ENCODE peak calls at places on chromosome 12, in eight cellular contexts. E, U, M, L, I, S, C and H are unnamed samples. For H3K9me3 and H3K4me1, the result is how much of the 10 kb centered on the place peaks cover.

GRCh38 chr12:121467638-121468403 is 67.9 kb downstream of the RNF34 start:
- DNase-seq in E (no peak), U (peak), M (no peak), L (no peak), I (no peak), S (no peak), C (no peak), H (no peak)

GRCh38 chr12:67034110-67034879 is 234.9 kb upstream of the CAND1 start:
- DNase-seq in E (no peak), U (peak), M (no peak), L (no peak), I (no peak), S (peak), C (no peak), H (no peak)

GRCh38 chr12:46965880-46966279 is 113.5 kb upstream of the PCED1B start:
- DNase-seq in E (peak), U (no peak), M (no peak), L (no peak), I (peak), S (no peak), C (no peak), H (no peak)

GRCh38 chr12:98998697-98999299 is 353.7 kb downstream of the APAF1 start:
- DNase-seq in E (no peak), U (peak), M (peak), L (no peak), I (no peak), S (no peak), C (no peak), H (no peak)

GRCh38 chr12:67457799-67458680 is 188.9 kb downstream of the CAND1 start:
- DNase-seq in E (no peak), U (peak), M (no peak), L (no peak), I (no peak), S (no peak), C (no peak), H (no peak)

GRCh38 chr12:34346372-34347034 is 324.2 kb downstream of the ALG10 start:
- DNase-seq in E (no peak), U (no peak), M (no peak), L (no peak), I (no peak), S (no peak), C (no peak), H (no peak)

GRCh38 chr12:55724226-55724939 is 4.2 kb downstream of the RDH5 start:
- DNase-seq in E (peak), U (peak), M (peak), L (peak), I (no peak), S (peak), C (peak), H (peak)

GRCh38 chr12:46209165-46209564 is 59.7 kb downstream of the SLC38A1 start:
- DNase-seq in E (no peak), U (no peak), M (no peak), L (no peak), I (no peak), S (no peak), C (no peak), H (no peak)

GRCh38 chr12:103780093-103780440 is 61.0 kb downstream of the NT5DC3 start:
- DNase-seq in E (no peak), U (peak), M (no peak), L (no peak), I (no peak), S (no peak), C (no peak), H (no peak)

GRCh38 chr12:32034045-32034444 is 72.6 kb upstream of the BICD1 start:
- DNase-seq in E (no peak), U (no peak), M (no peak), L (no peak), I (no peak), S (no peak), C (no peak), H (no peak)

GRCh38 chr12:105431537-105431936 is 101.0 kb downstream of the C12orf75 start:
- DNase-seq in E (no peak), U (no peak), M (no peak), L (no peak), I (no peak), S (no peak), C (no peak), H (no peak)

GRCh38 chr12:24997970-24998582 is 49.2 kb upstream of the BCAT1 start:
- DNase-seq in E (no peak), U (peak), M (no peak), L (no peak), I (no peak), S (no peak), C (no peak), H (no peak)

GRCh38 chr12:30847259-30847658 is 79.3 kb upstream of the TSPAN11 start:
- DNase-seq in E (no peak), U (peak), M (peak), L (no peak), I (no peak), S (no peak), C (no peak), H (peak)

GRCh38 chr12:2301531-2302461 is 249.0 kb downstream of the CACNA1C start:
- DNase-seq in E (peak), U (no peak), M (no peak), L (no peak), I (peak), S (no peak), C (no peak), H (no peak)

GRCh38 chr12:130938186-130938585 is 15.5 kb upstream of the ADGRD1 start:
- DNase-seq in E (no peak), U (no peak), M (no peak), L (no peak), I (no peak), S (no peak), C (no peak), H (no peak)

GRCh38 chr12:28583771-28584261 is 393.6 kb downstream of the CCDC91 start:
- DNase-seq in E (no peak), U (peak), M (no peak), L (no peak), I (no peak), S (no peak), C (no peak), H (no peak)

GRCh38 chr12:46364777-46365580 is 7.6 kb downstream of the SLC38A2 start:
- DNase-seq in E (no peak), U (peak), M (peak), L (no peak), I (peak), S (peak), C (no peak), H (no peak)

GRCh38 chr12:108773798-108774788 is 42.8 kb upstream of the CORO1C start:
- DNase-seq in E (peak), U (peak), M (peak), L (no peak), I (peak), S (peak), C (peak), H (peak)

GRCh38 chr12:127284870-127285431 is 982.0 kb upstream of the TMEM132C start:
- DNase-seq in E (no peak), U (peak), M (no peak), L (no peak), I (no peak), S (no peak), C (peak), H (no peak)

GRCh38 chr12:110048242-110049027 is at the start of gene C12orf76:
- DNase-seq in E (peak), U (peak), M (peak), L (peak), I (peak), S (peak), C (peak), H (peak)

GRCh38 chr12:75944097-75944904 is 87.3 kb downstream of the PHLDA1 start:
- DNase-seq in E (no peak), U (peak), M (peak), L (no peak), I (no peak), S (no peak), C (no peak), H (no peak)

GRCh38 chr12:5546616-5547015 is 114.7 kb downstream of the NTF3 start:
- DNase-seq in E (no peak), U (no peak), M (no peak), L (no peak), I (no peak), S (no peak), C (no peak), H (no peak)

GRCh38 chr12:13383379-13383778 is 186.9 kb downstream of the EMP1 start:
- DNase-seq in E (no peak), U (no peak), M (no peak), L (no peak), I (no peak), S (peak), C (no peak), H (no peak)

GRCh38 chr12:67598598-67598997 is 49.9 kb upstream of the DYRK2 start:
- DNase-seq in E (no peak), U (no peak), M (no peak), L (no peak), I (no peak), S (no peak), C (no peak), H (no peak)

GRCh38 chr12:107884769-107885694 is 110.5 kb downstream of the ASCL4 start:
- DNase-seq in E (no peak), U (peak), M (peak), L (no peak), I (no peak), S (peak), C (no peak), H (peak)

GRCh38 chr12:123457980-123458779 is at the start of gene SNRNP35:
- DNase-seq in E (peak), U (peak), M (peak), L (peak), I (peak), S (peak), C (peak), H (peak)

GRCh38 chr12:44771485-44771884 is 104.6 kb downstream of the NELL2 start:
- DNase-seq in E (no peak), U (no peak), M (no peak), L (no peak), I (no peak), S (no peak), C (no peak), H (no peak)

GRCh38 chr12:106759526-106760183 is 14.8 kb upstream of the RIC8B start:
- DNase-seq in E (no peak), U (no peak), M (no peak), L (no peak), I (no peak), S (no peak), C (no peak), H (no peak)

GRCh38 chr12:48814313-48815280 is 3.7 kb upstream of the CACNB3 start:
- DNase-seq in E (peak), U (peak), M (peak), L (peak), I (peak), S (peak), C (peak), H (peak)

GRCh38 chr12:132229423-132229760 is 85.1 kb downstream of the NOC4L start:
- DNase-seq in E (no peak), U (no peak), M (no peak), L (no peak), I (no peak), S (no peak), C (no peak), H (no peak)

GRCh38 chr12:132227782-132228417 is 83.6 kb downstream of the NOC4L start:
- DNase-seq in E (no peak), U (no peak), M (no peak), L (no peak), I (no peak), S (no peak), C (no peak), H (no peak)

GRCh38 chr12:132228535-132229422 is 84.5 kb downstream of the NOC4L start:
- DNase-seq in E (no peak), U (no peak), M (no peak), L (no peak), I (no peak), S (no peak), C (no peak), H (no peak)

GRCh38 chr12:132229926-132230325 is 85.7 kb downstream of the NOC4L start:
- DNase-seq in E (no peak), U (no peak), M (no peak), L (no peak), I (no peak), S (no peak), C (no peak), H (no peak)

DNA sequence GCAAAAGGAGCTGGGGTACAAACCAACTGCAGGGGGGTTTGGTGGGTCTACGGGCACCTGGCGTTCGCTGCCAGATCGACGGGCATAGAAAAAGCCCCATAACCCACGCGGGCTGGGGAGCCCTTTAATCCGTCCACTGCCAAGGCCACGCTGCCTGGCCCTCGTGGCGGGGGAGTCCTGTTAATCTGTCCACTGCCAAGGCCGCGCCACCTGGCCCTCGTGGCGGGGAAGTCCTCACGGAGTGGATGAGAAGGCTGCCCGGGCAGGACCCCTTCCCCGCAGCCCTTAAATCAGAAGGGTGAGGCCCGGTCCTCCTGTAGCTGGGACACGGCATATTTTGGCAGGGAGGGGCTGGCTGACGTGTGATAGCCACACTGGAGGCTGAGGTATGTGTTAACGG is 86.1 kb downstream of the NOC4L start:
- DNase-seq in E (no peak), U (no peak), M (no peak), L (no peak), I (no peak), S (no peak), C (no peak), H (no peak)
- H3K9me3 ChIP-seq in E (under half), U (under half), M (under half), L (under half), I (under half), S (under half), C (under half), H (under half)

GRCh38 chr12:19546611-19547162 is 107.4 kb downstream of the AEBP2 start:
- DNase-seq in E (no peak), U (peak), M (no peak), L (no peak), I (no peak), S (no peak), C (no peak), H (no peak)
- H3K4me3 ChIP-seq in E (peak), U (no peak), M (no peak), L (no peak), I (peak), S (no peak), C (peak), H (no peak)

DNA sequence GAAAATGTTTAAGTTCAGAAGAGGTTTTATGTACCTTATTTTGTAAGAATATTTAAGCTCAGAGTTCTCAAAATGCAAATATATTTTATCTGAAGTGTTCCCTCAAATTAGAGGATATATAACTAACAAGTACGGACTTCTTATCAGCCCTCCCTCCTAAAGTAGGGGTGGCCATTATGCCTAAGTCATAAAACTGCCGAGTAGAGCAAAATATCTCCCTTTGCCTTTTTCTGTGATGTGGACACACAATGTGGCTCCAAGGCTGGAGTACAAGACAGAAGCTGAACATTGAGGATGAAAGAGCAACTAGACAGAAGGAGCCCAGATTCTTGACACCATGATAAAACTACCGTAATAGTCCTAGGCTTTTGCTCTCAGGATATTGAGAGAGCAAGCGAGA is 120.9 kb downstream of the MED13L start:
- DNase-seq in E (no peak), U (no peak), M (no peak), L (no peak), I (no peak), S (no peak), C (no peak), H (no peak)
- H3K4me1 ChIP-seq in E (half or more), U (half or more), M (half or more), L (under half), I (half or more), S (under half), C (half or more), H (under half)

DNA sequence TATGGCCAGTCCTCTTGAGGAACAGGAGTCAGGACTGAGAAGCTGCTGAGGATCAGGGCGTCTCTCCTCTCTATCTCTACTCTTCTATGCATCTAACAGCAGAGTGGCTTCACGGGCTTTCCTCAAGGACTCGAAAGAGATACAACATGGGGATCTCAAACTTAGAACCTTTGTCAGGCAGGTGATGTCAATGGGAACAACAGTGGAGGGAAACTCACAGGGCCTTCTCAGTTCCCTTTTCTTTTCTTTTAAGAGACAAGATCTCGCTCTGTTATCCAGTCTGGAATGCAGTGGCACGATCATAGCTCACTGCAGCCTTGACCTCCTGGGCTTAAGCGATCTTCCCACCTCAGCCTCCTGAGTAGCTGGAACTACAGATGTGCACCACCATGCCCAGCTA is 127.6 kb downstream of the PTPN11 start:
- DNase-seq in E (no peak), U (no peak), M (no peak), L (no peak), I (no peak), S (no peak), C (no peak), H (no peak)
- H3K9me3 ChIP-seq in E (under half), U (under half), M (under half), L (under half), I (under half), S (under half), C (under half), H (under half)

GRCh38 chr12:54368016-54368708 is 3.9 kb upstream of the GPR84 start:
- DNase-seq in E (no peak), U (no peak), M (no peak), L (no peak), I (no peak), S (no peak), C (no peak), H (no peak)
- H3K4me3 ChIP-seq in E (peak), U (no peak), M (peak), L (no peak), I (peak), S (peak), C (peak), H (peak)